ENCODE peak calls at places on chromosomes 13 and 19, in six cellular contexts. Z, T, R, S, E and U are unnamed samples.

GRCh38 chr19:8578642-8579265 is 1.5 kb upstream of the MYO1F start:
- DNase-seq in R (peak), T (peak), Z (peak), E (peak), S (peak), U (peak)

GRCh38 chr13:30925429-30925828 is 7.0 kb upstream of the TEX26 start:
- DNase-seq in T (no peak), R (no peak), Z (no peak), E (no peak), S (no peak), U (no peak)

GRCh38 chr13:77521595-77522367 is 13.7 kb upstream of the SCEL start:
- DNase-seq in Z (no peak), S (peak), R (peak), T (peak), E (no peak), U (no peak)

GRCh38 chr13:77832339-77833100 is 86.1 kb downstream of the EDNRB start:
- DNase-seq in Z (peak), E (no peak), S (no peak), R (no peak), T (no peak), U (peak)

GRCh38 chr19:44657211-44657921 is 13.7 kb downstream of the PVR start:
- DNase-seq in E (peak), S (peak), R (peak), Z (peak), T (peak), U (peak)

GRCh38 chr19:50357178-50358100 is 8.0 kb downstream of the NAPSA start:
- DNase-seq in T (peak), S (peak), R (peak), Z (peak), E (peak), U (peak)

GRCh38 chr13:106369858-106370257 is 165.6 kb downstream of the EFNB2 start:
- DNase-seq in Z (no peak), R (no peak), T (no peak), E (no peak), S (no peak), U (no peak)

GRCh38 chr19:54211214-54211613 is 10.6 kb downstream of the RPS9 start:
- DNase-seq in S (no peak), T (no peak), Z (no peak), E (no peak), R (no peak), U (no peak)

GRCh38 chr13:113469582-113469981 is 16.3 kb upstream of the ADPRHL1 start:
- DNase-seq in T (no peak), R (no peak), S (no peak), Z (no peak), E (no peak), U (no peak)

GRCh38 chr13:77139311-77139710 is 112.4 kb upstream of the FBXL3 start:
- DNase-seq in E (no peak), R (no peak), T (no peak), S (no peak), Z (peak), U (no peak)

GRCh38 chr13:97627566-97627965 is 193.6 kb downstream of the RAP2A start:
- DNase-seq in S (no peak), R (peak), T (peak), Z (peak), E (no peak), U (peak)

GRCh38 chr13:77511552-77511951 is 24.0 kb upstream of the SCEL start:
- DNase-seq in S (no peak), E (no peak), R (no peak), Z (no peak), T (no peak), U (no peak)

GRCh38 chr13:93505104-93505952 is 278.7 kb downstream of the GPC6 start:
- DNase-seq in Z (peak), T (no peak), S (peak), R (no peak), E (no peak), U (peak)

GRCh38 chr19:51361228-51361627 is 5.0 kb downstream of the ETFB start:
- DNase-seq in R (no peak), T (no peak), Z (no peak), E (no peak), S (no peak), U (no peak)

GRCh38 chr19:29233591-29233990 is 20.6 kb upstream of the UQCRFS1 start:
- DNase-seq in E (no peak), R (no peak), T (no peak), S (no peak), Z (no peak), U (no peak)

GRCh38 chr19:49231389-49231788 is 73.8 kb downstream of the TRPM4 start:
- DNase-seq in R (no peak), T (peak), S (no peak), E (no peak), Z (no peak), U (no peak)

DNA sequence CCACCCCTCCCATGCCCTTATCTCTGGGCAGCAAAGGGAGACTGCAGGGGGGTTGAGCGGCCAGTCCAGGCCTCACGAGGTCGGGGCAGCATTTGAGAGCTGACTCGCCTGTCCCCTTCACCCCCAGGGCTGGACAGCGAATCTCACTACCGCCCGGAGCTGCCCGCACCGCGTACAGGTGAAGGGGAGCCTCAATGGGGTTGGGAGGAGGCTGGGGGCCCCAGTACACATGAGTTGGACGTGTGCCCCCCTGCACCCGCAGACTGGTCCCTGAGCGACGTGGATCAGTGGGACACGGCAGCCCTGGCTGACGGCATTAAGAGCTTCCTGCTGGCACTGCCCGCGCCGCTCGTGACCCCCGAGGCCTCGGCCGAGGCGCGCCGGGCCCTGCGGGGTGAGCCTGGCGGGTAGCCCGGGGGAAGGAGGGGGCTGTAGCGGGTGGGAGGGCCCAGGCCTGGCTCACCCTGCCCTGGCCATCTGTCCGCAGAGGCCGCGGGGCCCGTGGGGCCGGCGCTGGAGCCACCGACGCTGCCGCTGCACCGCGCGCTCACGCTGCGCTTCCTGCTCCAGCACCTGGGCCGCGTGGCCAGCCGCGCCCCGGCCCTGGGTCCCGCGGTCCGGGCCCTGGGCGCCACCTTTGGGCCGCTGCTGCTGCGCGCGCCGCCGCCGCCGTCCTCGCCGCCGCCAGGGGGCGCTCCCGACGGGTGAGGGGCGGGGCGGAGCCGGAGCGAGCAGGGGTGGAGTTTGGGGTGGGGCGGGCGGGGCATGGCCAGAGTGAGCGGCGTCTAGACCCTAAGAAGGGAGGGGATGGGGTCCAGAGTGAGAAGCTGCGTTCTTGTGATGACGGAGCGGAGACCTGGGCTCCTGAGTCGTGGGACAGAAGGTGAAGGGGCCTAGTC is 8.1 kb downstream of the PIK3R2 start:
- DNase-seq in R (peak), T (peak), Z (peak), S (peak), E (peak), U (no peak)
- H2AK5ac ChIP-seq in R (no peak), T (no peak), Z (peak), S (no peak), E (peak), U (peak)

DNA sequence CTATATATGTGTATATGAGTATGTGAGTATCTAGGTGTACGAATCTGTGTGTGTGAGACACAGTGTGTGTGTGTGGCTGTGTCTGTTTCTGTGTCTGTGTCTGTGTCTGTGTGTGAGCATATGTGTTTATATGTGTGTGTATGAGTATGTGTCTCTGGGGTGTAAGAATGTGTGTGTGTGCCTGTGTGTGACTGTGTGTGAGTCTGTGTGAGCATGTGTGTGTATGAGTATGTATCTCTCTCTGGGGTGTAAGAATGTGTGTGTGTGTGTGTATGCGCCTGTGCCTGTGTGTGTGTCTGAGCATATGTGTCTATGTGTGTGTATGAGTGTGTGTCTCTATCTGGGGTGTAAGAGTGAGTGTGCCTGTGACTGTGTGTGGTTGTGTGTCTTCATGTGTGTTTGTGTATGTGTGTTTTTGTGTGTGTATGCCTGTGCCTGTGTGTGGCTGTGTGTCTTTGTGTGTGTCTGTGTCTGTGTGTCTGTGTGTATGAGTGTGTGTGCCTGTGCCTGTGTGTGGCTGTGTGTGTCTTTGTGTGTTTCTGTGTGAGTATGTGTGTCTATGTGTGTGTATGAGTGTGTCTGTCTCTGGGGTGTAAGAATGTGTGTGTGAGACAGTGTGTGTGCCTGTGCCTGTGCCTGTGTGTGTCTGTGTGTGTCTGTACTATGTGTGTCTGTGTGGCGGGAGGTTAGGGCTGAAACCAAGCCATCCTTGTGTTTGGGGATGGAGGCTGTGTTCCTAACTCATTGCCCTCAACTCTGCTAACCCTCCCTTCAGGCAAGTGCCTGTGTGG is 11.2 kb downstream of the AXL start:
- DNase-seq in S (no peak), Z (no peak), R (no peak), E (no peak), T (no peak), U (peak)
- H2AK5ac ChIP-seq in S (no peak), Z (peak), R (no peak), E (no peak), T (no peak), U (no peak)

DNA sequence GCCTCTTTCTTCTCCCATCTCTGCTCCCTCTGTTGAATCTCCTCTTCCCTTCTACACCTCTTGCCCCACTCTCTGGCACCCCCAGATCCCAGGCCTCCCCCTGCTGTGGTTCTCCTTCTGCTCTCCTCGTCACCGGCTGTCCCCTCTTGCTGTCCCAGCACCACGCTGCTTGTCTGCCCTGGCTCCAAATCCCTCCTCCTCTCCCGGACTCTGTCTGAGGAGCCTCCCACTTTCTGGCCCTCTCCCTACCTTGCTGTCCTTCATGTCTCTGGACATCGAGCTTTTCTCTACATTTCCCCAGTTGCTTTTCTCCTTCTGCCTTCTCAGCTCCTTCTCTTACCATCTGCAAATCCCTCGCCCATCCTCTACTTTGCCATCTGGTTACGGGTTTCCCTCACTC is 1.3 kb downstream of the ZNF347 start:
- DNase-seq in E (peak), Z (peak), R (peak), S (no peak), T (peak), U (peak)
- H2AK5ac ChIP-seq in E (no peak), Z (no peak), R (no peak), S (no peak), T (no peak), U (no peak)

GRCh38 chr19:42361545-42361910 is 28.6 kb downstream of the CNFN start:
- DNase-seq in T (no peak), E (no peak), S (no peak), R (no peak), Z (no peak), U (no peak)

GRCh38 chr19:42362891-42363440 is 27.1 kb downstream of the CNFN start:
- DNase-seq in E (no peak), Z (no peak), T (no peak), S (no peak), R (peak), U (no peak)

GRCh38 chr19:42360787-42361544 is 29.1 kb downstream of the CNFN start:
- DNase-seq in R (peak), Z (no peak), T (peak), S (peak), E (peak), U (no peak)

GRCh38 chr19:42362342-42362741 is 27.8 kb downstream of the CNFN start:
- DNase-seq in R (no peak), Z (no peak), S (no peak), T (no peak), E (no peak), U (no peak)

DNA sequence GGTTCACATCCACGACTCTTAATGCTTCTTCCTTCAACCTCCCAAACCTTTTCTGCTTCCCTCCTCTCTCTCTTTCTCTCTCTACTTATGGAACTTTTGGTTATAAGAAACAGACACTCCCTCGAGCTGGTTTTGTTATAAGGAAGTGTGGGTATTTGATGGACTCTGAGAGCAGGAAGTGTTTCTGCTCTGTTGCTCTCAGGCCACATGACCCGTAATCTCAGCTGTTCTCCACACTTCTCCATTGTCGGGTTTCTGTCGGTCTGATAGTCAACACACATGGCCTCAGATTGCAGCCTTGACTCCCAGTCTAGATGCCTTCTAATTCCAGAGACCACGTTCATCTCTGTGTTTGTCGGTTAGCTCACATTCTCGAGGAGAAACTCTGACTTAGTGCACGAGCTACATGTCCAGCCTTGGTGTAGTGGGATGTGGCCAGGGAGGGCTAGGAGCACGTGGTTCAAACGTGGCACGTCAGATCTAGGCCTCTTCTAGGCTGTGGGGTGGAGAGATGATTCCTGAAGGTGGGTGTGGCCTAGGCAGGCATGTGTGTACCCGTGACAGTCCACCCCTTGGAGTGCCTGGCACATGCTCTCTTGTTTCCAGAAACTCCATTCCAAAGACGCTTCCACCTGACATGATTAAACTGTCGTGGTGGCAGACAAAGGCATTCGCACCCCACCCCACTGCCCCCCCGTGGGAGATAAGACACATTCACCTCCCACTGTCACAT is 26.3 kb downstream of the CNFN start:
- DNase-seq in Z (no peak), E (no peak), T (no peak), S (no peak), R (no peak), U (no peak)
- H2AK5ac ChIP-seq in Z (no peak), E (no peak), T (no peak), S (no peak), R (no peak), U (no peak)